ENCODE peak calls at places on chromosomes 16 and 17, in eight cellular contexts. E is PC-3; G is anterior cingulate cortex; R is left kidney; N is stimulated activated CD4-positive, alpha-beta T cell treated with anti-CD3 and anti-CD28 coated beads, Interleukin-4, amount 100 ng/mL, for 1 hour; M is HFFc6; B is iPS DF 6.9; Y is EL. X is an unnamed sample.

GRCh38 chr16:28981517-28981916 is 3.3 kb upstream of the LAT start:
- DNase-seq in R (peak; percentile 26), E (peak; percentile 58), G (no peak), Y (no peak), M (no peak), N (peak; percentile 50), B (no peak), X (peak; percentile 36)

GRCh38 chr17:59725691-59726090 is 18.2 kb downstream of the VMP1 start:
- DNase-seq in G (no peak), N (no peak), Y (no peak), B (no peak), M (no peak), E (no peak), R (no peak), X (peak; percentile 28)

GRCh38 chr17:48322060-48322459 is 108.0 kb downstream of the SKAP1 start:
- DNase-seq in B (no peak), N (no peak), E (peak; percentile 52), M (peak; percentile 6), R (no peak), Y (no peak), G (no peak), X (peak; percentile 14)

GRCh38 chr17:65181237-65182061 is 44.3 kb downstream of the RGS9 start:
- DNase-seq in M (peak; percentile 34), B (no peak), E (no peak), G (no peak), Y (no peak), R (no peak), N (peak; percentile 32), X (no peak)

GRCh38 chr16:65540913-65541312 is 419.1 kb upstream of the CDH11 start:
- DNase-seq in R (no peak), G (no peak), N (no peak), M (no peak), E (no peak), B (no peak), Y (no peak), X (no peak)

GRCh38 chr16:15621889-15622288 is 21.1 kb downstream of the MARF1 start:
- DNase-seq in B (no peak), M (no peak), E (no peak), G (no peak), N (no peak), R (no peak), Y (no peak), X (no peak)

GRCh38 chr16:85245307-85246172 is 133.3 kb upstream of the CIBAR2 start:
- DNase-seq in Y (peak; percentile 67), R (peak; percentile 91), N (peak; percentile 41), E (peak; percentile 51), M (peak; percentile 80), G (peak; percentile 21), B (no peak), X (peak; percentile 87)

GRCh38 chr17:17684901-17685774 is 3.9 kb downstream of the RAI1 start:
- DNase-seq in R (peak; percentile 48), E (no peak), N (no peak), G (no peak), M (no peak), B (no peak), Y (no peak), X (no peak)

GRCh38 chr17:17242246-17242645 is 5.3 kb upstream of the FLCN start:
- DNase-seq in E (no peak), N (no peak), R (no peak), M (no peak), Y (no peak), G (no peak), B (no peak), X (no peak)

GRCh38 chr16:68399456-68399855 is 48.9 kb downstream of the SMPD3 start:
- DNase-seq in N (no peak), B (no peak), Y (peak; percentile 13), R (no peak), E (no peak), G (no peak), M (no peak), X (no peak)

GRCh38 chr16:4070936-4071335 is 45.3 kb downstream of the ADCY9 start:
- DNase-seq in Y (no peak), M (no peak), B (no peak), N (no peak), R (no peak), G (no peak), E (no peak), X (no peak)

GRCh38 chr17:79798296-79799173 is 1.7 kb upstream of the CBX8 start:
- DNase-seq in G (no peak), M (no peak), R (peak; percentile 78), Y (no peak), N (no peak), E (no peak), B (no peak), X (peak; percentile 68)

GRCh38 chr17:75683467-75684041 is 16.4 kb downstream of the SAP30BP start:
- DNase-seq in N (no peak), Y (peak; percentile 85), R (no peak), B (no peak), M (peak; percentile 86), G (no peak), E (peak; percentile 97), X (peak; percentile 66)

GRCh38 chr17:34816806-34817205 is 144.5 kb downstream of the CCT6B start:
- DNase-seq in N (no peak), R (peak; percentile 26), M (no peak), E (no peak), G (no peak), B (no peak), Y (no peak), X (no peak)

GRCh38 chr16:67864594-67864993 is 8.3 kb upstream of the EDC4 start:
- DNase-seq in Y (no peak), M (no peak), N (no peak), G (no peak), R (no peak), B (no peak), E (no peak), X (no peak)

GRCh38 chr16:16027728-16028310 is 78.4 kb downstream of the ABCC1 start:
- DNase-seq in M (no peak), Y (no peak), G (no peak), N (no peak), E (no peak), B (no peak), R (peak; percentile 70), X (no peak)

GRCh38 chr17:75087558-75088453 is at the start of gene SLC16A5:
- DNase-seq in E (no peak), M (peak; percentile 88), G (no peak), N (peak; percentile 46), Y (peak; percentile 97), B (peak; percentile 90), R (peak; percentile 95), X (peak; percentile 88)

GRCh38 chr16:63361032-63361624 is 1324.9 kb upstream of the CDH8 start:
- DNase-seq in G (no peak), M (peak; percentile 54), B (peak; percentile 25), N (no peak), R (peak; percentile 78), E (peak; percentile 52), Y (peak; percentile 44), X (peak; percentile 36)

GRCh38 chr17:75105269-75106080 is 4.3 kb upstream of the ARMC7 start:
- DNase-seq in G (no peak), N (no peak), B (no peak), Y (peak; percentile 36), M (peak; percentile 24), R (peak; percentile 79), E (peak; percentile 87), X (peak; percentile 37)

GRCh38 chr16:58414938-58415451 is 22.7 kb downstream of the GINS3 start:
- DNase-seq in Y (no peak), E (no peak), B (no peak), N (no peak), M (no peak), R (no peak), G (no peak), X (no peak)

GRCh38 chr17:75688209-75688771 is 21.2 kb downstream of the SAP30BP start:
- DNase-seq in N (no peak), M (no peak), B (no peak), R (no peak), E (no peak), G (no peak), Y (no peak), X (no peak)

GRCh38 chr16:65319621-65320231 is 197.9 kb upstream of the CDH11 start:
- DNase-seq in G (no peak), B (no peak), N (no peak), Y (peak; percentile 59), M (no peak), R (no peak), E (no peak), X (no peak)

GRCh38 chr17:61584266-61584665 is 6.8 kb downstream of the NACA2 start:
- DNase-seq in Y (no peak), G (no peak), N (no peak), R (no peak), E (no peak), B (no peak), M (no peak), X (no peak)

GRCh38 chr16:69077251-69077650 is 28.2 kb upstream of the HAS3 start:
- DNase-seq in B (no peak), M (peak; percentile 34), R (no peak), E (peak; percentile 92), Y (peak; percentile 19), G (no peak), N (no peak), X (peak; percentile 55)

GRCh38 chr17:2064980-2065785 is 10.3 kb downstream of the HIC1 start:
- DNase-seq in N (peak; percentile 70), M (peak; percentile 72), Y (peak; percentile 83), B (no peak), G (no peak), E (no peak), R (peak; percentile 68), X (no peak)

GRCh38 chr16:52837251-52837650 is 215.4 kb downstream of the CHD9NB start:
- DNase-seq in B (no peak), R (no peak), N (no peak), M (no peak), Y (no peak), E (no peak), G (no peak), X (no peak)